ENCODE peak calls at places on chromosomes 2 and 18, in five cellular contexts. One of them, this sample, is unnamed.

GRCh38 chr2:102063948-102064678 is 72.4 kb downstream of the IL1R2 start:
- DNase-seq in Panc1: peak
- DNase-seq in K562: peak
- DNase-seq in activated naive CD4-positive, alpha-beta T cell: no peak
- DNase-seq in stimulated activated CD4-positive, alpha-beta T cell treated with anti-CD3 and anti-CD28 coated beads, Interleukin-1b, Interleukin-23, amount 100 ng/mL, for 48 hours: peak
- DNase-seq in this sample: peak

GRCh38 chr2:9692392-9693137 is 61.8 kb upstream of the YWHAQ start:
- DNase-seq in Panc1: no peak
- DNase-seq in K562: no peak
- DNase-seq in activated naive CD4-positive, alpha-beta T cell: no peak
- DNase-seq in stimulated activated CD4-positive, alpha-beta T cell treated with anti-CD3 and anti-CD28 coated beads, Interleukin-1b, Interleukin-23, amount 100 ng/mL, for 48 hours: no peak
- DNase-seq in this sample: no peak

GRCh38 chr2:196268022-196268421 is 96.6 kb upstream of the STK17B start:
- DNase-seq in Panc1: no peak
- DNase-seq in K562: no peak
- DNase-seq in activated naive CD4-positive, alpha-beta T cell: no peak
- DNase-seq in stimulated activated CD4-positive, alpha-beta T cell treated with anti-CD3 and anti-CD28 coated beads, Interleukin-1b, Interleukin-23, amount 100 ng/mL, for 48 hours: no peak
- DNase-seq in this sample: no peak

GRCh38 chr2:69734040-69734611 is 7.8 kb upstream of the ANXA4 start:
- DNase-seq in Panc1: no peak
- DNase-seq in K562: no peak
- DNase-seq in activated naive CD4-positive, alpha-beta T cell: no peak
- DNase-seq in stimulated activated CD4-positive, alpha-beta T cell treated with anti-CD3 and anti-CD28 coated beads, Interleukin-1b, Interleukin-23, amount 100 ng/mL, for 48 hours: no peak
- DNase-seq in this sample: no peak

GRCh38 chr2:26997394-26997793 is 27.0 kb downstream of the MAPRE3 start:
- DNase-seq in Panc1: no peak
- DNase-seq in K562: no peak
- DNase-seq in activated naive CD4-positive, alpha-beta T cell: no peak
- DNase-seq in stimulated activated CD4-positive, alpha-beta T cell treated with anti-CD3 and anti-CD28 coated beads, Interleukin-1b, Interleukin-23, amount 100 ng/mL, for 48 hours: no peak
- DNase-seq in this sample: no peak

GRCh38 chr18:74064510-74064909 is 83.1 kb downstream of the FBXO15 start:
- DNase-seq in Panc1: no peak
- DNase-seq in K562: no peak
- DNase-seq in activated naive CD4-positive, alpha-beta T cell: no peak
- DNase-seq in stimulated activated CD4-positive, alpha-beta T cell treated with anti-CD3 and anti-CD28 coated beads, Interleukin-1b, Interleukin-23, amount 100 ng/mL, for 48 hours: peak
- DNase-seq in this sample: no peak

GRCh38 chr2:28378679-28379392 is 13.8 kb upstream of the FOSL2 start:
- DNase-seq in Panc1: no peak
- DNase-seq in K562: no peak
- DNase-seq in activated naive CD4-positive, alpha-beta T cell: no peak
- DNase-seq in stimulated activated CD4-positive, alpha-beta T cell treated with anti-CD3 and anti-CD28 coated beads, Interleukin-1b, Interleukin-23, amount 100 ng/mL, for 48 hours: no peak
- DNase-seq in this sample: no peak

GRCh38 chr2:32951672-32952071 is 4.9 kb downstream of the LTBP1 start:
- DNase-seq in Panc1: no peak
- DNase-seq in K562: no peak
- DNase-seq in activated naive CD4-positive, alpha-beta T cell: no peak
- DNase-seq in stimulated activated CD4-positive, alpha-beta T cell treated with anti-CD3 and anti-CD28 coated beads, Interleukin-1b, Interleukin-23, amount 100 ng/mL, for 48 hours: no peak
- DNase-seq in this sample: no peak

GRCh38 chr2:112542974-112543760 is 902 bp downstream of the POLR1B start:
- DNase-seq in Panc1: peak
- DNase-seq in K562: peak
- DNase-seq in activated naive CD4-positive, alpha-beta T cell: no peak
- DNase-seq in stimulated activated CD4-positive, alpha-beta T cell treated with anti-CD3 and anti-CD28 coated beads, Interleukin-1b, Interleukin-23, amount 100 ng/mL, for 48 hours: no peak
- DNase-seq in this sample: no peak

GRCh38 chr18:49059028-49059670 is 108.4 kb upstream of the SMAD7 start:
- DNase-seq in Panc1: no peak
- DNase-seq in K562: no peak
- DNase-seq in activated naive CD4-positive, alpha-beta T cell: no peak
- DNase-seq in stimulated activated CD4-positive, alpha-beta T cell treated with anti-CD3 and anti-CD28 coated beads, Interleukin-1b, Interleukin-23, amount 100 ng/mL, for 48 hours: no peak
- DNase-seq in this sample: no peak

GRCh38 chr2:62765619-62766376 is 60.3 kb downstream of the EHBP1 start:
- DNase-seq in Panc1: no peak
- DNase-seq in K562: no peak
- DNase-seq in activated naive CD4-positive, alpha-beta T cell: no peak
- DNase-seq in stimulated activated CD4-positive, alpha-beta T cell treated with anti-CD3 and anti-CD28 coated beads, Interleukin-1b, Interleukin-23, amount 100 ng/mL, for 48 hours: no peak
- DNase-seq in this sample: no peak

GRCh38 chr2:109083771-109084170 is 45.2 kb upstream of the SH3RF3 start:
- DNase-seq in Panc1: no peak
- DNase-seq in K562: no peak
- DNase-seq in activated naive CD4-positive, alpha-beta T cell: no peak
- DNase-seq in stimulated activated CD4-positive, alpha-beta T cell treated with anti-CD3 and anti-CD28 coated beads, Interleukin-1b, Interleukin-23, amount 100 ng/mL, for 48 hours: no peak
- DNase-seq in this sample: no peak

GRCh38 chr2:8645176-8645831 is 36.6 kb upstream of the ID2 start:
- DNase-seq in Panc1: no peak
- DNase-seq in K562: no peak
- DNase-seq in activated naive CD4-positive, alpha-beta T cell: no peak
- DNase-seq in stimulated activated CD4-positive, alpha-beta T cell treated with anti-CD3 and anti-CD28 coated beads, Interleukin-1b, Interleukin-23, amount 100 ng/mL, for 48 hours: no peak
- DNase-seq in this sample: no peak

GRCh38 chr2:229728360-229728759 is 14.0 kb upstream of the DNER start:
- DNase-seq in Panc1: no peak
- DNase-seq in K562: no peak
- DNase-seq in activated naive CD4-positive, alpha-beta T cell: no peak
- DNase-seq in stimulated activated CD4-positive, alpha-beta T cell treated with anti-CD3 and anti-CD28 coated beads, Interleukin-1b, Interleukin-23, amount 100 ng/mL, for 48 hours: no peak
- DNase-seq in this sample: no peak

GRCh38 chr18:8654482-8655451 is 45.5 kb downstream of the RAB12 start:
- DNase-seq in Panc1: no peak
- DNase-seq in K562: peak
- DNase-seq in activated naive CD4-positive, alpha-beta T cell: no peak
- DNase-seq in stimulated activated CD4-positive, alpha-beta T cell treated with anti-CD3 and anti-CD28 coated beads, Interleukin-1b, Interleukin-23, amount 100 ng/mL, for 48 hours: no peak
- DNase-seq in this sample: no peak

GRCh38 chr18:37445368-37445767 is 120.2 kb downstream of the CELF4 start:
- DNase-seq in Panc1: no peak
- DNase-seq in K562: no peak
- DNase-seq in activated naive CD4-positive, alpha-beta T cell: no peak
- DNase-seq in stimulated activated CD4-positive, alpha-beta T cell treated with anti-CD3 and anti-CD28 coated beads, Interleukin-1b, Interleukin-23, amount 100 ng/mL, for 48 hours: no peak
- DNase-seq in this sample: no peak

GRCh38 chr2:61173116-61173515 is 11.1 kb downstream of the C2orf74 start:
- DNase-seq in Panc1: no peak
- DNase-seq in K562: no peak
- DNase-seq in activated naive CD4-positive, alpha-beta T cell: no peak
- DNase-seq in stimulated activated CD4-positive, alpha-beta T cell treated with anti-CD3 and anti-CD28 coated beads, Interleukin-1b, Interleukin-23, amount 100 ng/mL, for 48 hours: no peak
- DNase-seq in this sample: no peak

GRCh38 chr2:173187911-173188788 is 112.5 kb downstream of the MAP3K20 start:
- DNase-seq in Panc1: peak
- DNase-seq in K562: peak
- DNase-seq in activated naive CD4-positive, alpha-beta T cell: no peak
- DNase-seq in stimulated activated CD4-positive, alpha-beta T cell treated with anti-CD3 and anti-CD28 coated beads, Interleukin-1b, Interleukin-23, amount 100 ng/mL, for 48 hours: no peak
- DNase-seq in this sample: no peak

GRCh38 chr18:69647695-69648094 is 247.0 kb downstream of the DOK6 start:
- DNase-seq in Panc1: no peak
- DNase-seq in K562: no peak
- DNase-seq in activated naive CD4-positive, alpha-beta T cell: no peak
- DNase-seq in stimulated activated CD4-positive, alpha-beta T cell treated with anti-CD3 and anti-CD28 coated beads, Interleukin-1b, Interleukin-23, amount 100 ng/mL, for 48 hours: no peak
- DNase-seq in this sample: no peak

GRCh38 chr2:219560037-219560892 is 11.1 kb downstream of the OBSL1 start:
- DNase-seq in Panc1: no peak
- DNase-seq in K562: peak
- DNase-seq in activated naive CD4-positive, alpha-beta T cell: no peak
- DNase-seq in stimulated activated CD4-positive, alpha-beta T cell treated with anti-CD3 and anti-CD28 coated beads, Interleukin-1b, Interleukin-23, amount 100 ng/mL, for 48 hours: no peak
- DNase-seq in this sample: no peak

GRCh38 chr18:48542513-48543181 is 3.8 kb downstream of the CTIF start:
- DNase-seq in Panc1: no peak
- DNase-seq in K562: peak
- DNase-seq in activated naive CD4-positive, alpha-beta T cell: no peak
- DNase-seq in stimulated activated CD4-positive, alpha-beta T cell treated with anti-CD3 and anti-CD28 coated beads, Interleukin-1b, Interleukin-23, amount 100 ng/mL, for 48 hours: no peak
- DNase-seq in this sample: no peak

GRCh38 chr2:62038980-62039771 is 133.7 kb downstream of the COMMD1 start:
- DNase-seq in Panc1: no peak
- DNase-seq in K562: peak
- DNase-seq in activated naive CD4-positive, alpha-beta T cell: no peak
- DNase-seq in stimulated activated CD4-positive, alpha-beta T cell treated with anti-CD3 and anti-CD28 coated beads, Interleukin-1b, Interleukin-23, amount 100 ng/mL, for 48 hours: peak
- DNase-seq in this sample: peak

GRCh38 chr2:172408143-172408766 is 19.1 kb upstream of the ITGA6 start:
- DNase-seq in Panc1: no peak
- DNase-seq in K562: no peak
- DNase-seq in activated naive CD4-positive, alpha-beta T cell: no peak
- DNase-seq in stimulated activated CD4-positive, alpha-beta T cell treated with anti-CD3 and anti-CD28 coated beads, Interleukin-1b, Interleukin-23, amount 100 ng/mL, for 48 hours: no peak
- DNase-seq in this sample: no peak

GRCh38 chr2:181142514-181142913 is 162.1 kb downstream of the UBE2E3 start:
- DNase-seq in Panc1: no peak
- DNase-seq in K562: no peak
- DNase-seq in activated naive CD4-positive, alpha-beta T cell: no peak
- DNase-seq in stimulated activated CD4-positive, alpha-beta T cell treated with anti-CD3 and anti-CD28 coated beads, Interleukin-1b, Interleukin-23, amount 100 ng/mL, for 48 hours: no peak
- DNase-seq in this sample: no peak

GRCh38 chr2:237513693-237514092 is 26.6 kb downstream of the MLPH start:
- DNase-seq in Panc1: no peak
- DNase-seq in K562: no peak
- DNase-seq in activated naive CD4-positive, alpha-beta T cell: no peak
- DNase-seq in stimulated activated CD4-positive, alpha-beta T cell treated with anti-CD3 and anti-CD28 coated beads, Interleukin-1b, Interleukin-23, amount 100 ng/mL, for 48 hours: no peak
- DNase-seq in this sample: no peak

GRCh38 chr2:163808406-163808805 is 72.6 kb upstream of the FIGN start:
- DNase-seq in Panc1: no peak
- DNase-seq in K562: no peak
- DNase-seq in activated naive CD4-positive, alpha-beta T cell: no peak
- DNase-seq in stimulated activated CD4-positive, alpha-beta T cell treated with anti-CD3 and anti-CD28 coated beads, Interleukin-1b, Interleukin-23, amount 100 ng/mL, for 48 hours: no peak
- DNase-seq in this sample: no peak

GRCh38 chr18:26655614-26656400 is 107.5 kb upstream of the KCTD1 start:
- DNase-seq in Panc1: no peak
- DNase-seq in K562: no peak
- DNase-seq in activated naive CD4-positive, alpha-beta T cell: no peak
- DNase-seq in stimulated activated CD4-positive, alpha-beta T cell treated with anti-CD3 and anti-CD28 coated beads, Interleukin-1b, Interleukin-23, amount 100 ng/mL, for 48 hours: no peak
- DNase-seq in this sample: no peak

GRCh38 chr2:219997341-219997851 is 370.0 kb downstream of the SLC4A3 start:
- DNase-seq in Panc1: no peak
- DNase-seq in K562: peak
- DNase-seq in activated naive CD4-positive, alpha-beta T cell: no peak
- DNase-seq in stimulated activated CD4-positive, alpha-beta T cell treated with anti-CD3 and anti-CD28 coated beads, Interleukin-1b, Interleukin-23, amount 100 ng/mL, for 48 hours: peak
- DNase-seq in this sample: peak

GRCh38 chr2:127526940-127527804 is 883 bp upstream of the IWS1 start:
- DNase-seq in Panc1: peak
- DNase-seq in K562: peak
- DNase-seq in activated naive CD4-positive, alpha-beta T cell: no peak
- DNase-seq in stimulated activated CD4-positive, alpha-beta T cell treated with anti-CD3 and anti-CD28 coated beads, Interleukin-1b, Interleukin-23, amount 100 ng/mL, for 48 hours: no peak
- DNase-seq in this sample: no peak

GRCh38 chr2:8679827-8680731 is 1.8 kb upstream of the ID2 start:
- DNase-seq in Panc1: no peak
- DNase-seq in K562: no peak
- DNase-seq in activated naive CD4-positive, alpha-beta T cell: no peak
- DNase-seq in stimulated activated CD4-positive, alpha-beta T cell treated with anti-CD3 and anti-CD28 coated beads, Interleukin-1b, Interleukin-23, amount 100 ng/mL, for 48 hours: no peak
- DNase-seq in this sample: no peak

GRCh38 chr2:240420206-240420899 is 15.1 kb upstream of the GPC1 start:
- DNase-seq in Panc1: no peak
- DNase-seq in K562: no peak
- DNase-seq in activated naive CD4-positive, alpha-beta T cell: no peak
- DNase-seq in stimulated activated CD4-positive, alpha-beta T cell treated with anti-CD3 and anti-CD28 coated beads, Interleukin-1b, Interleukin-23, amount 100 ng/mL, for 48 hours: no peak
- DNase-seq in this sample: no peak

GRCh38 chr2:10012963-10013461 is 30.3 kb upstream of the KLF11 start:
- DNase-seq in Panc1: no peak
- DNase-seq in K562: no peak
- DNase-seq in activated naive CD4-positive, alpha-beta T cell: no peak
- DNase-seq in stimulated activated CD4-positive, alpha-beta T cell treated with anti-CD3 and anti-CD28 coated beads, Interleukin-1b, Interleukin-23, amount 100 ng/mL, for 48 hours: no peak
- DNase-seq in this sample: no peak

GRCh38 chr2:69298862-69299261 is 88.2 kb downstream of the GFPT1 start:
- DNase-seq in Panc1: no peak
- DNase-seq in K562: no peak
- DNase-seq in activated naive CD4-positive, alpha-beta T cell: no peak
- DNase-seq in stimulated activated CD4-positive, alpha-beta T cell treated with anti-CD3 and anti-CD28 coated beads, Interleukin-1b, Interleukin-23, amount 100 ng/mL, for 48 hours: no peak
- DNase-seq in this sample: no peak

GRCh38 chr18:8949206-8949605 is 153.3 kb upstream of the NDUFV2 start:
- DNase-seq in Panc1: no peak
- DNase-seq in K562: no peak
- DNase-seq in activated naive CD4-positive, alpha-beta T cell: no peak
- DNase-seq in stimulated activated CD4-positive, alpha-beta T cell treated with anti-CD3 and anti-CD28 coated beads, Interleukin-1b, Interleukin-23, amount 100 ng/mL, for 48 hours: no peak
- DNase-seq in this sample: no peak

GRCh38 chr2:215737496-215737895 is 275.9 kb downstream of the MREG start:
- DNase-seq in Panc1: no peak
- DNase-seq in K562: no peak
- DNase-seq in activated naive CD4-positive, alpha-beta T cell: no peak
- DNase-seq in stimulated activated CD4-positive, alpha-beta T cell treated with anti-CD3 and anti-CD28 coated beads, Interleukin-1b, Interleukin-23, amount 100 ng/mL, for 48 hours: no peak
- DNase-seq in this sample: no peak

GRCh38 chr2:33038799-33039198 is 92.0 kb downstream of the LTBP1 start:
- DNase-seq in Panc1: no peak
- DNase-seq in K562: no peak
- DNase-seq in activated naive CD4-positive, alpha-beta T cell: no peak
- DNase-seq in stimulated activated CD4-positive, alpha-beta T cell treated with anti-CD3 and anti-CD28 coated beads, Interleukin-1b, Interleukin-23, amount 100 ng/mL, for 48 hours: no peak
- DNase-seq in this sample: no peak

GRCh38 chr18:13696961-13697360 is 29.4 kb downstream of the FAM210A start:
- DNase-seq in Panc1: no peak
- DNase-seq in K562: no peak
- DNase-seq in activated naive CD4-positive, alpha-beta T cell: no peak
- DNase-seq in stimulated activated CD4-positive, alpha-beta T cell treated with anti-CD3 and anti-CD28 coated beads, Interleukin-1b, Interleukin-23, amount 100 ng/mL, for 48 hours: no peak
- DNase-seq in this sample: no peak

GRCh38 chr2:219206442-219207253 is at the start of gene ZFAND2B:
- DNase-seq in Panc1: peak
- DNase-seq in K562: peak
- DNase-seq in activated naive CD4-positive, alpha-beta T cell: peak
- DNase-seq in stimulated activated CD4-positive, alpha-beta T cell treated with anti-CD3 and anti-CD28 coated beads, Interleukin-1b, Interleukin-23, amount 100 ng/mL, for 48 hours: peak
- DNase-seq in this sample: no peak

GRCh38 chr18:53918091-53918490 is 306.4 kb downstream of the MBD2 start:
- DNase-seq in Panc1: no peak
- DNase-seq in K562: no peak
- DNase-seq in activated naive CD4-positive, alpha-beta T cell: no peak
- DNase-seq in stimulated activated CD4-positive, alpha-beta T cell treated with anti-CD3 and anti-CD28 coated beads, Interleukin-1b, Interleukin-23, amount 100 ng/mL, for 48 hours: no peak
- DNase-seq in this sample: no peak